ENCODE peak calls at places on chromosomes 3 and 15, in four cellular contexts. N is HepG2, M is K562, O is GM12878. U is an unnamed sample.

GRCh38 chr3:43173949-43174348 is 68.1 kb upstream of the POMGNT2 start:
- DNase-seq in M (no peak), N (no peak), O (no peak), U (no peak)

GRCh38 chr15:41417812-41418211 is 917 bp downstream of the RTF1 start:
- DNase-seq in O (no peak), M (no peak), N (no peak), U (no peak)

GRCh38 chr3:129263161-129263910 is 13.9 kb downstream of the COPG1 start:
- DNase-seq in M (no peak), N (no peak), O (no peak), U (no peak)

GRCh38 chr3:150299221-150299620 is 108.9 kb upstream of the TSC22D2 start:
- DNase-seq in O (no peak), N (no peak), M (no peak), U (peak; percentile 29)

GRCh38 chr15:59519329-59519728 is 81.3 kb downstream of the FAM81A start:
- DNase-seq in N (no peak), O (no peak), M (no peak), U (no peak)

GRCh38 chr3:19891740-19892139 is 42.3 kb downstream of the EFHB start:
- DNase-seq in O (no peak), M (no peak), N (no peak), U (no peak)

GRCh38 chr3:16112910-16113504 is 61.5 kb upstream of the GALNT15 start:
- DNase-seq in N (no peak), M (no peak), O (no peak), U (no peak)

GRCh38 chr15:40843885-40844542 is at the start of gene SPINT1:
- DNase-seq in O (no peak), N (no peak), M (peak; percentile 84), U (peak; percentile 63)

GRCh38 chr3:150806436-150806835 is 43.5 kb upstream of the SIAH2 start:
- DNase-seq in N (no peak), O (no peak), M (no peak), U (no peak)

GRCh38 chr3:138441742-138442141 is 7.3 kb downstream of the ESYT3 start:
- DNase-seq in N (no peak), M (peak; percentile 15), O (no peak), U (no peak)

GRCh38 chr3:164641071-164641470 is 437.2 kb downstream of the SI start:
- DNase-seq in N (no peak), M (no peak), O (no peak), U (no peak)

GRCh38 chr3:126070146-126070545 is 13.8 kb downstream of the SLC41A3 start:
- DNase-seq in M (no peak), O (no peak), N (no peak), U (no peak)

GRCh38 chr3:115616461-115616860 is 6.8 kb upstream of the GAP43 start:
- DNase-seq in M (no peak), N (no peak), O (no peak), U (no peak)

GRCh38 chr15:75168374-75168773 is 33.3 kb upstream of the C15orf39 start:
- DNase-seq in M (no peak), N (no peak), O (no peak), U (no peak)

GRCh38 chr3:128548011-128548410 is 55.0 kb upstream of the GATA2 start:
- DNase-seq in N (no peak), M (no peak), O (no peak), U (no peak)

GRCh38 chr3:100603449-100603848 is 6.0 kb upstream of the ADGRG7 start:
- DNase-seq in M (no peak), N (peak; percentile 38), O (no peak), U (no peak)

GRCh38 chr15:31887246-31887645 is 143.1 kb upstream of the CHRNA7 start:
- DNase-seq in O (no peak), M (no peak), N (no peak), U (peak; percentile 64)

GRCh38 chr3:16369247-16369646 is 104.2 kb downstream of the OXNAD1 start:
- DNase-seq in O (no peak), N (no peak), M (no peak), U (no peak)

GRCh38 chr3:150227839-150228238 is 180.3 kb upstream of the TSC22D2 start:
- DNase-seq in O (no peak), N (peak; percentile 62), M (peak; percentile 58), U (peak; percentile 91)

GRCh38 chr3:193732391-193732790 is 139.4 kb downstream of the OPA1 start:
- DNase-seq in N (peak; percentile 89), M (no peak), O (no peak), U (no peak)

GRCh38 chr3:96863129-96863740 is 48.8 kb downstream of the EPHA6 start:
- DNase-seq in N (peak; percentile 28), M (peak; percentile 4), O (no peak), U (peak; percentile 41)

GRCh38 chr3:16810013-16810412 is 74.7 kb upstream of the PLCL2 start:
- DNase-seq in M (no peak), O (no peak), N (no peak), U (no peak)

GRCh38 chr15:99537344-99537743 is 28.4 kb upstream of the MEF2A start:
- DNase-seq in O (no peak), N (no peak), M (no peak), U (no peak)

GRCh38 chr15:99538261-99538660 is 27.5 kb upstream of the MEF2A start:
- DNase-seq in N (no peak), O (no peak), M (no peak), U (no peak)

GRCh38 chr15:99536422-99537033 is 29.3 kb upstream of the MEF2A start:
- DNase-seq in M (no peak), N (no peak), O (no peak), U (no peak)
- TF ChIP-seq NR2C2 in M (no peak), N (no peak), O (no peak), U (no peak)

DNA sequence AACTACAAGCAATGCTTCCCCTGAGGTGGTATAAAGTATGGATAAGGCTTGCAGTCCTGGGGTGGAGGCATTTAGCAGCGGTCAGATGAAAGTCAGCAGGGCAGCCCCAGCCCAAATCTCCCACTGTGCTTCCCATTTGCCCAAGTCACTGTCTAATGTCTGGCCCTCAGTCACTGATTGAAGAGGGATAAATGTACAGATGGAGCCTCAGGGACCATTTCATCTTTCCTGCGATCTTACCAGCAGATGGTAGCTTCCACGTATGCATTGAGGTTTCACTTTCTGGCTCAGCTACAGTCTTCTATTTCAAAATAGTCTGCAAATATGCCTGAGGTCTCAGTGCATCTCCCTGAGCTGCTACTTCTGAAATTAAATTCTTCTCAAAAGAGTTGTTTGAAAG is 127.6 kb upstream of the P2RY1 start:
- DNase-seq in M (no peak), N (no peak), O (no peak), U (no peak)
- TF ChIP-seq ATF3 in M (no peak), N (no peak), O (no peak), U (no peak)

DNA sequence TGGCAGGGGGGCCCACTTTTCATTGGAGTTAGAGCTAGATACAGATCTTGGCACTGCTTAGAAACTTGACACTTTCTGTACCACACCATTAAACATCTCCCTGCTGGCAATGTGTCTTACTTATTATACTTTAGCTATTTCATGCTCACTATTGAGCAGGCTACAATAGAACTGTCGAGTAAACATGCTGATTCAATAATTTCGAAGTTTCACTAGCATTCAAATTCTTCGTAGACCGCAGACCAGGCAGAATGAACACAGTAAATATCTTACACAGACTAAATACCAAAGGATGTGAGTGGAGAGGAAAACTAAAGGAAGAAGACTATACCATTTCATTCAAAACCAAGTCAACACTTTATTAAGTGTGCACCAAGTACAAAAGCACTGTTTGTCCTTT is 180.8 kb downstream of the UNC13C start:
- DNase-seq in M (no peak), O (no peak), N (no peak), U (no peak)
- TF ChIP-seq NR2C2 in M (no peak), O (no peak), N (no peak), U (no peak)

GRCh38 chr15:72888211-72888610 is 104.7 kb upstream of the ADPGK start:
- DNase-seq in N (no peak), O (no peak), M (no peak), U (no peak)
- TF ChIP-seq ATF3 in N (no peak), O (no peak), M (no peak), U (no peak)

GRCh38 chr3:10244004-10244403 is 4.3 kb upstream of the TATDN2 start:
- DNase-seq in O (no peak), N (no peak), M (no peak), U (no peak)

GRCh38 chr3:10238330-10238995 is 9.8 kb upstream of the TATDN2 start:
- DNase-seq in O (no peak), N (no peak), M (peak; percentile 39), U (no peak)

GRCh38 chr3:10245313-10245712 is 2.9 kb upstream of the TATDN2 start:
- DNase-seq in N (no peak), O (no peak), M (no peak), U (no peak)

GRCh38 chr3:10240799-10241198 is 7.5 kb upstream of the TATDN2 start:
- DNase-seq in O (no peak), N (no peak), M (no peak), U (no peak)

GRCh38 chr3:10242182-10243065 is 5.8 kb upstream of the TATDN2 start:
- DNase-seq in M (no peak), N (no peak), O (no peak), U (no peak)
- TF ChIP-seq NR2C2 in M (no peak), N (no peak), O (no peak), U (no peak)

GRCh38 chr3:195312714-195313113 is 41.8 kb upstream of the XXYLT1 start:
- DNase-seq in O (no peak), M (no peak), N (no peak), U (no peak)
- TF ChIP-seq ATF3 in O (no peak), M (no peak), N (no peak), U (no peak)

DNA sequence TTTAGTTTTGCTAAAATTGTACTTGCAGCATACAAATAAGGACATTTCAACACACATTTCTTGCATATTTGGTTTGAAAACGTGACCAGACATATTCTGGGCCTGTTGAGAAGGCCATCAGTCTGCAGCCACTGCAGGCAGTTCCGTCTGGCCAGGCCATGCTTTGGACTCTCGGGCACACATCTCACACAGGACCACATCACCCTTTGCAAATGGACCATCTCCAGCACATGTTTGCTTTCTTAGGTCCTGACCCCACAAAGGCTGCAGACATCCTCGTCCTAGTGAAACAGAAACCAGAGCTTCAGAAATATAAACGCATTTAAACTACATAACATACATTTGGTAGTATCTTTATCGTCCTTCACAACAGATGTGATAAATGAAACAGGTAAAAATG is 24.1 kb downstream of the GABRA5 start:
- DNase-seq in N (no peak), O (no peak), M (no peak), U (no peak)
- TF ChIP-seq NR2C2 in N (no peak), O (no peak), M (no peak), U (no peak)

DNA sequence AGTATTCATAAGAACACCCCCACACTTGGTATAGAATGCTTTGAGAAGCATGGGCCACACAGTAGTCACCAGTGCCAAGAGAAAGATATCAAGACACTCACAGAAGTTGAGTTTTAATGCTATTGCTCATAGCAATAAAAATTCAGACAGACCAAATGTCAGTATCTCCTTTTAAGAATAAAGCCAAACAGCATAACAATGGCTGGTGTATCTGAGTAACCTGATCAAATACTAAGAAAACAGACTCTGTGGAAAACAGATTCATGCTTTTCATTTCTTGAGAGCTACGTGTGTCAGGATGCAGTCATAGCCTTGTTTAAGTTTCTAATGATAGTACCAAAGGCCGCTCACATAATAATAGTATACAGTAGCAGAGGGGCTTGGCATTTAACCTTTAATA is 778.5 kb downstream of the MECOM start:
- DNase-seq in N (no peak), M (no peak), O (no peak), U (no peak)
- TF ChIP-seq ATF3 in N (no peak), M (no peak), O (no peak), U (no peak)